ENCODE peak calls at places on chromosomes 5 and 9, in five cellular contexts. One of them, this sample, is unnamed. For H3K36me3, the result is how much of the 10 kb centered on the place peaks cover.

GRCh38 chr5:16736158-16736994 is 119.6 kb upstream of the RETREG1 start:
- DNase-seq in heart left ventricle: peak
- DNase-seq in stomach: peak
- DNase-seq in upper lobe of right lung: peak
- DNase-seq in prostate gland: peak
- DNase-seq in this sample: no peak

GRCh38 chr5:172640822-172641358 is at the start of gene NEURL1B:
- DNase-seq in prostate gland: peak
- DNase-seq in upper lobe of right lung: peak
- DNase-seq in heart left ventricle: peak
- DNase-seq in stomach: peak
- DNase-seq in this sample: peak

GRCh38 chr9:78218890-78219289 is 17.0 kb upstream of the CEP78 start:
- DNase-seq in prostate gland: no peak
- DNase-seq in heart left ventricle: no peak
- DNase-seq in stomach: no peak
- DNase-seq in upper lobe of right lung: no peak
- DNase-seq in this sample: no peak

GRCh38 chr9:113564804-113565237 is 101.3 kb downstream of the RGS3 start:
- DNase-seq in stomach: peak
- DNase-seq in prostate gland: peak
- DNase-seq in upper lobe of right lung: peak
- DNase-seq in heart left ventricle: peak
- DNase-seq in this sample: peak

GRCh38 chr5:8861764-8862163 is 684.1 kb downstream of the SEMA5A start:
- DNase-seq in stomach: no peak
- DNase-seq in heart left ventricle: no peak
- DNase-seq in prostate gland: no peak
- DNase-seq in upper lobe of right lung: no peak
- DNase-seq in this sample: no peak

GRCh38 chr5:81181576-81182316 is 51.4 kb upstream of the CKMT2 start:
- DNase-seq in stomach: no peak
- DNase-seq in prostate gland: no peak
- DNase-seq in upper lobe of right lung: no peak
- DNase-seq in heart left ventricle: no peak
- DNase-seq in this sample: no peak

GRCh38 chr5:83306572-83307241 is 164.8 kb upstream of the VCAN start:
- DNase-seq in upper lobe of right lung: no peak
- DNase-seq in heart left ventricle: peak
- DNase-seq in prostate gland: no peak
- DNase-seq in stomach: peak
- DNase-seq in this sample: peak

GRCh38 chr5:179307006-179307800 is 38.1 kb downstream of the ADAMTS2 start:
- DNase-seq in prostate gland: no peak
- DNase-seq in heart left ventricle: no peak
- DNase-seq in stomach: no peak
- DNase-seq in upper lobe of right lung: peak
- DNase-seq in this sample: peak

GRCh38 chr5:139961435-139962157 is 81.5 kb downstream of the NRG2 start:
- DNase-seq in prostate gland: no peak
- DNase-seq in stomach: no peak
- DNase-seq in upper lobe of right lung: peak
- DNase-seq in heart left ventricle: peak
- DNase-seq in this sample: no peak

GRCh38 chr5:174083041-174083827 is 37.7 kb downstream of the NSG2 start:
- DNase-seq in stomach: no peak
- DNase-seq in prostate gland: no peak
- DNase-seq in heart left ventricle: no peak
- DNase-seq in upper lobe of right lung: no peak
- DNase-seq in this sample: no peak

GRCh38 chr5:125085797-125086505 is 339.5 kb upstream of the ZNF608 start:
- DNase-seq in stomach: no peak
- DNase-seq in upper lobe of right lung: no peak
- DNase-seq in heart left ventricle: no peak
- DNase-seq in prostate gland: no peak
- DNase-seq in this sample: no peak

GRCh38 chr5:114361724-114362196 is at the start of gene KCNN2:
- DNase-seq in stomach: peak
- DNase-seq in prostate gland: peak
- DNase-seq in upper lobe of right lung: peak
- DNase-seq in heart left ventricle: peak
- DNase-seq in this sample: peak

GRCh38 chr5:169272731-169273401 is 28.1 kb downstream of the SLIT3 start:
- DNase-seq in prostate gland: no peak
- DNase-seq in stomach: no peak
- DNase-seq in heart left ventricle: no peak
- DNase-seq in upper lobe of right lung: no peak
- DNase-seq in this sample: no peak

GRCh38 chr5:90161399-90161798 is 248.2 kb downstream of the CETN3 start:
- DNase-seq in prostate gland: no peak
- DNase-seq in heart left ventricle: peak
- DNase-seq in stomach: peak
- DNase-seq in upper lobe of right lung: peak
- DNase-seq in this sample: no peak

GRCh38 chr9:130681769-130682489 is 11.7 kb upstream of the EXOSC2 start:
- DNase-seq in upper lobe of right lung: no peak
- DNase-seq in heart left ventricle: no peak
- DNase-seq in stomach: no peak
- DNase-seq in prostate gland: no peak
- DNase-seq in this sample: no peak

GRCh38 chr5:20537911-20538310 is 549.9 kb upstream of the CDH18 start:
- DNase-seq in heart left ventricle: no peak
- DNase-seq in prostate gland: no peak
- DNase-seq in upper lobe of right lung: no peak
- DNase-seq in stomach: no peak
- DNase-seq in this sample: no peak

GRCh38 chr9:72039532-72039931 is 20.9 kb downstream of the C9orf57 start:
- DNase-seq in upper lobe of right lung: no peak
- DNase-seq in prostate gland: no peak
- DNase-seq in heart left ventricle: no peak
- DNase-seq in stomach: no peak
- DNase-seq in this sample: no peak

GRCh38 chr9:112091805-112092204 is 83.3 kb downstream of the SUSD1 start:
- DNase-seq in heart left ventricle: no peak
- DNase-seq in upper lobe of right lung: no peak
- DNase-seq in prostate gland: no peak
- DNase-seq in stomach: no peak
- DNase-seq in this sample: no peak

GRCh38 chr9:84851935-84852585 is 182.5 kb downstream of the NTRK2 start:
- DNase-seq in heart left ventricle: peak
- DNase-seq in upper lobe of right lung: no peak
- DNase-seq in stomach: peak
- DNase-seq in prostate gland: peak
- DNase-seq in this sample: no peak

GRCh38 chr5:10563132-10563939 is 534 bp upstream of the ANKRD33B start:
- DNase-seq in upper lobe of right lung: peak
- DNase-seq in stomach: no peak
- DNase-seq in prostate gland: no peak
- DNase-seq in heart left ventricle: no peak
- DNase-seq in this sample: peak

GRCh38 chr9:19379697-19380046 is 364 bp downstream of the RPS6 start:
- DNase-seq in upper lobe of right lung: no peak
- DNase-seq in prostate gland: no peak
- DNase-seq in stomach: no peak
- DNase-seq in heart left ventricle: no peak
- DNase-seq in this sample: no peak

GRCh38 chr9:14441976-14442651 is 128.2 kb upstream of the NFIB start:
- DNase-seq in upper lobe of right lung: no peak
- DNase-seq in stomach: no peak
- DNase-seq in heart left ventricle: no peak
- DNase-seq in prostate gland: no peak
- DNase-seq in this sample: no peak

GRCh38 chr5:175873090-175873454 is 1.7 kb downstream of the CPLX2 start:
- DNase-seq in prostate gland: no peak
- DNase-seq in upper lobe of right lung: no peak
- DNase-seq in stomach: no peak
- DNase-seq in heart left ventricle: no peak
- DNase-seq in this sample: peak

GRCh38 chr5:150710165-150710564 is 9.3 kb upstream of the RBM22 start:
- DNase-seq in heart left ventricle: no peak
- DNase-seq in stomach: no peak
- DNase-seq in upper lobe of right lung: no peak
- DNase-seq in prostate gland: no peak
- DNase-seq in this sample: no peak

GRCh38 chr5:33343661-33344327 is 97.0 kb upstream of the TARS1 start:
- DNase-seq in prostate gland: no peak
- DNase-seq in upper lobe of right lung: no peak
- DNase-seq in stomach: no peak
- DNase-seq in heart left ventricle: no peak
- DNase-seq in this sample: peak

GRCh38 chr5:141771562-141771961 is 89.5 kb upstream of the ARAP3 start:
- DNase-seq in prostate gland: no peak
- DNase-seq in stomach: no peak
- DNase-seq in heart left ventricle: no peak
- DNase-seq in upper lobe of right lung: no peak
- DNase-seq in this sample: peak

GRCh38 chr5:5145651-5146529 is 5.8 kb downstream of the ADAMTS16 start:
- DNase-seq in heart left ventricle: no peak
- DNase-seq in stomach: no peak
- DNase-seq in upper lobe of right lung: no peak
- DNase-seq in prostate gland: no peak
- DNase-seq in this sample: peak

GRCh38 chr9:115628426-115628825 is 510.5 kb upstream of the TNC start:
- DNase-seq in heart left ventricle: no peak
- DNase-seq in stomach: no peak
- DNase-seq in prostate gland: no peak
- DNase-seq in upper lobe of right lung: no peak
- DNase-seq in this sample: no peak

GRCh38 chr9:69168709-69169217 is 5.3 kb upstream of the TJP2 start:
- DNase-seq in prostate gland: peak
- DNase-seq in upper lobe of right lung: no peak
- DNase-seq in stomach: no peak
- DNase-seq in heart left ventricle: no peak
- DNase-seq in this sample: peak

GRCh38 chr5:89437450-89438435 is 554.8 kb upstream of the MEF2C start:
- DNase-seq in upper lobe of right lung: no peak
- DNase-seq in heart left ventricle: no peak
- DNase-seq in prostate gland: no peak
- DNase-seq in stomach: no peak
- DNase-seq in this sample: no peak

GRCh38 chr5:93395891-93396465 is 185.0 kb downstream of the NR2F1-AS1 start:
- DNase-seq in heart left ventricle: no peak
- DNase-seq in upper lobe of right lung: no peak
- DNase-seq in prostate gland: no peak
- DNase-seq in stomach: no peak
- DNase-seq in this sample: no peak

GRCh38 chr9:108056083-108056804 is 566.7 kb upstream of the KLF4 start:
- DNase-seq in upper lobe of right lung: no peak
- DNase-seq in heart left ventricle: no peak
- DNase-seq in prostate gland: no peak
- DNase-seq in stomach: no peak
- DNase-seq in this sample: no peak

GRCh38 chr5:7664208-7664607 is 186.7 kb downstream of the CFAP90 start:
- DNase-seq in heart left ventricle: no peak
- DNase-seq in prostate gland: no peak
- DNase-seq in upper lobe of right lung: no peak
- DNase-seq in stomach: no peak
- DNase-seq in this sample: no peak

GRCh38 chr5:134148316-134148715 is 28.4 kb downstream of the SKP1 start:
- DNase-seq in upper lobe of right lung: no peak
- DNase-seq in prostate gland: no peak
- DNase-seq in heart left ventricle: no peak
- DNase-seq in stomach: peak
- DNase-seq in this sample: no peak
- H3K36me3 ChIP-seq in upper lobe of right lung: half or more
- H3K36me3 ChIP-seq in prostate gland: under half
- H3K36me3 ChIP-seq in heart left ventricle: under half
- H3K36me3 ChIP-seq in stomach: half or more
- H3K36me3 ChIP-seq in this sample: half or more

GRCh38 chr5:96743805-96744559 is 63.8 kb downstream of the ERAP1 start:
- DNase-seq in stomach: no peak
- DNase-seq in prostate gland: no peak
- DNase-seq in heart left ventricle: no peak
- DNase-seq in upper lobe of right lung: no peak
- DNase-seq in this sample: no peak

GRCh38 chr5:96742519-96742918 is 65.2 kb downstream of the ERAP1 start:
- DNase-seq in prostate gland: no peak
- DNase-seq in heart left ventricle: no peak
- DNase-seq in upper lobe of right lung: no peak
- DNase-seq in stomach: no peak
- DNase-seq in this sample: no peak

GRCh38 chr5:96745844-96746531 is 61.8 kb downstream of the ERAP1 start:
- DNase-seq in stomach: no peak
- DNase-seq in upper lobe of right lung: no peak
- DNase-seq in heart left ventricle: no peak
- DNase-seq in prostate gland: no peak
- DNase-seq in this sample: no peak

GRCh38 chr5:96743065-96743768 is 64.5 kb downstream of the ERAP1 start:
- DNase-seq in heart left ventricle: no peak
- DNase-seq in upper lobe of right lung: no peak
- DNase-seq in prostate gland: no peak
- DNase-seq in stomach: no peak
- DNase-seq in this sample: no peak

GRCh38 chr5:96745025-96745424 is 62.7 kb downstream of the ERAP1 start:
- DNase-seq in heart left ventricle: no peak
- DNase-seq in upper lobe of right lung: no peak
- DNase-seq in prostate gland: no peak
- DNase-seq in stomach: no peak
- DNase-seq in this sample: no peak
- H3K36me3 ChIP-seq in heart left ventricle: under half
- H3K36me3 ChIP-seq in upper lobe of right lung: half or more
- H3K36me3 ChIP-seq in prostate gland: under half
- H3K36me3 ChIP-seq in stomach: half or more
- H3K36me3 ChIP-seq in this sample: half or more

DNA sequence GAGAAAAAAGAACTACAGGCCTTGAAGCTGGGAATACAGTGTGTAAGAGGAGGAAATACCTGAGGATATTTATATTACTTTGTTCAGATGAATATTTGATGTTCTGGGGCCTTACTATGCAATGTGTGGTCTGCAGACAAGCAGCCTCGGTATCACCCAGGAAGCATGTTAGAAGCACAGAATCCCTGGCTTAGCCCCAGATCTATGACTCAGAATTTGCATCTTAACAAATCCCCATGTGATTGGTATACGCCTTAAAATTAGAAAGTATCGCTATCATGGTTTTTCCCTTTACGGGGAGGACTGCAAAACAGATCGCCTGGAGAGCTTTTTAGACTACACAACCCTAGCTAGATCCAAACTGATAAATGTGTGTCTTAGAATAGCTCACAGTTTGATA is 121.0 kb downstream of the JAKMIP2 start:
- DNase-seq in upper lobe of right lung: no peak
- DNase-seq in stomach: no peak
- DNase-seq in prostate gland: no peak
- DNase-seq in heart left ventricle: no peak
- DNase-seq in this sample: no peak
- H3K36me3 ChIP-seq in upper lobe of right lung: under half
- H3K36me3 ChIP-seq in stomach: under half
- H3K36me3 ChIP-seq in prostate gland: under half
- H3K36me3 ChIP-seq in heart left ventricle: under half
- H3K36me3 ChIP-seq in this sample: under half

DNA sequence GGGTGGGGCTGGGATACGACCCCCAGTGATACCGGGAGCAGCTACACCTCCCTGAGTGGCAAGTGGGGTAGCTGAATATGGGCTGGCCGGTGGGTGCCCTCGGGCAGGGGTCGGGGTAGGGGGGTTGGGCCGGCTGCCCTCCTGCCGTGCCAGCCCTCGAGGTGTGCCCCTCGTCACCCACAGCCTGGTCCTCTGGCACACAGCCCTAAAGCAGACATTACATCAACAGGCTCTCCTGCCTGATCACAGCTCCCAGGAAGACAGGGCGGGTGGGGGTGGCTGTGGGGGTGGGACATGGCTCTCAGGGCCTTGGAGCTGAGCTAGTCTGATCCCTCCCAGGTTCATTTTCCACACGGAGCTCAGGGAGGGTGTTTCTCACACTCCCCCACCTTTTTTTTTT is 23.2 kb downstream of the FBXW5 start:
- DNase-seq in upper lobe of right lung: no peak
- DNase-seq in prostate gland: no peak
- DNase-seq in stomach: no peak
- DNase-seq in heart left ventricle: no peak
- DNase-seq in this sample: peak
- H3K36me3 ChIP-seq in upper lobe of right lung: half or more
- H3K36me3 ChIP-seq in prostate gland: under half
- H3K36me3 ChIP-seq in stomach: half or more
- H3K36me3 ChIP-seq in heart left ventricle: under half
- H3K36me3 ChIP-seq in this sample: under half

This sample was measured in osteoblast.